ENCODE peak calls at places on chromosomes 4 and X, in seven cellular contexts. W is mucosa of gallbladder; C is D341Med; N is activated CD4-positive, alpha-beta T cell treated with anti-CD3 and anti-CD28 coated beads for 1 hour; J is astrocyte; A is NCI-H345; U is cardiac muscle cell. H is an unnamed sample.
A peak's percentile ranks its signal among the peaks of the same experiment; 100 is the strongest.

GRCh38 chr4:3689006-3689405 is 77.2 kb upstream of the ADRA2C start:
- DNase-seq in W (no peak), C (no peak), N (no peak), J (no peak), A (no peak), U (no peak), H (no peak)

GRCh38 chr4:85500110-85500867 is 25.3 kb downstream of the ARHGAP24 start:
- DNase-seq in W (no peak), C (no peak), N (no peak), J (no peak), A (no peak), U (peak; percentile 50), H (no peak)

GRCh38 chrX:21373637-21374162 is 518 bp upstream of the CNKSR2 start:
- DNase-seq in W (no peak), C (no peak), N (peak; percentile 8), J (no peak), A (peak; percentile 43), U (no peak), H (no peak)

GRCh38 chrX:58025979-58026378 is 115.7 kb upstream of the ZXDA start:
- DNase-seq in W (peak; percentile 21), C (peak; percentile 10), N (no peak), J (no peak), A (peak; percentile 29), U (peak; percentile 2), H (peak; percentile 33)

GRCh38 chr4:142500966-142501365 is 345.1 kb downstream of the INPP4B start:
- DNase-seq in W (no peak), C (no peak), N (no peak), J (no peak), A (no peak), U (no peak), H (no peak)

GRCh38 chrX:82029571-82030218 is 827.8 kb downstream of the SH3BGRL start:
- DNase-seq in W (no peak), C (no peak), N (no peak), J (no peak), A (no peak), U (no peak), H (no peak)

GRCh38 chrX:121160987-121161386 is 113.6 kb downstream of the GLUD2 start:
- DNase-seq in W (no peak), C (no peak), N (no peak), J (peak; percentile 20), A (no peak), U (peak; percentile 42), H (no peak)

GRCh38 chr4:107939307-107939706 is 8.0 kb downstream of the CYP2U1 start:
- DNase-seq in W (no peak), C (no peak), N (no peak), J (peak; percentile 36), A (no peak), U (no peak), H (no peak)

GRCh38 chr4:99506781-99507180 is 4.0 kb upstream of the C4orf17 start:
- DNase-seq in W (no peak), C (no peak), N (no peak), J (no peak), A (peak; percentile 38), U (no peak), H (no peak)

GRCh38 chr4:90159193-90159592 is 32.0 kb downstream of the CCSER1 start:
- DNase-seq in W (no peak), C (no peak), N (no peak), J (no peak), A (no peak), U (no peak), H (no peak)

GRCh38 chr4:6658635-6659075 is 18.2 kb downstream of the MRFAP1 start:
- DNase-seq in W (peak; percentile 16), C (no peak), N (peak; percentile 44), J (no peak), A (no peak), U (peak; percentile 72), H (no peak)

GRCh38 chr4:31657859-31658258 is 937.7 kb downstream of the PCDH7 start:
- DNase-seq in W (no peak), C (no peak), N (no peak), J (peak; percentile 26), A (no peak), U (peak; percentile 12), H (no peak)

GRCh38 chr4:147970003-147970402 is 238.1 kb downstream of the ARHGAP10 start:
- DNase-seq in W (no peak), C (no peak), N (no peak), J (no peak), A (no peak), U (no peak), H (no peak)

GRCh38 chr4:39472396-39472795 is 13.5 kb downstream of the LIAS start:
- DNase-seq in W (no peak), C (no peak), N (no peak), J (no peak), A (no peak), U (peak; percentile 74), H (no peak)

GRCh38 chrX:102659790-102660757 is 8.8 kb downstream of the GPRASP1 start:
- DNase-seq in W (peak; percentile 89), C (no peak), N (peak; percentile 66), J (peak; percentile 38), A (peak; percentile 79), U (peak; percentile 76), H (peak; percentile 84)

GRCh38 chrX:110046971-110047370 is 44.1 kb downstream of the TMEM164 start:
- DNase-seq in W (no peak), C (no peak), N (no peak), J (no peak), A (no peak), U (no peak), H (no peak)

GRCh38 chr4:76758290-76758882 is 139.6 kb downstream of the SOWAHB start:
- DNase-seq in W (no peak), C (peak; percentile 62), N (no peak), J (peak; percentile 58), A (peak; percentile 2), U (peak; percentile 90), H (no peak)

GRCh38 chr4:105145913-105146285 is 777 bp upstream of the TET2 start:
- DNase-seq in W (no peak), C (peak; percentile 59), N (peak; percentile 15), J (no peak), A (peak; percentile 32), U (no peak), H (no peak)

GRCh38 chrX:113833096-113833495 is 750.8 kb upstream of the HTR2C start:
- DNase-seq in W (no peak), C (no peak), N (no peak), J (peak; percentile 5), A (no peak), U (peak; percentile 28), H (no peak)

GRCh38 chr4:113683143-113683542 is 78.4 kb downstream of the CAMK2D start:
- DNase-seq in W (no peak), C (no peak), N (peak; percentile 48), J (no peak), A (peak; percentile 63), U (no peak), H (no peak)

GRCh38 chrX:72018277-72019112 is 107.8 kb downstream of the NHSL2 start:
- DNase-seq in W (peak; percentile 86), C (peak; percentile 93), N (peak; percentile 73), J (peak; percentile 80), A (peak; percentile 61), U (peak; percentile 92), H (peak; percentile 85)

GRCh38 chr4:26457412-26457811 is 32.9 kb downstream of the CCKAR start:
- DNase-seq in W (no peak), C (no peak), N (no peak), J (no peak), A (no peak), U (no peak), H (no peak)

GRCh38 chr4:139734201-139734874 is 68.7 kb downstream of the MGST2 start:
- DNase-seq in W (peak; percentile 3), C (no peak), N (no peak), J (peak; percentile 46), A (no peak), U (peak; percentile 89), H (no peak)

GRCh38 chr4:151921371-151921770 is 160.6 kb upstream of the GATB start:
- DNase-seq in W (no peak), C (no peak), N (no peak), J (peak; percentile 10), A (no peak), U (no peak), H (no peak)

GRCh38 chr4:174714393-174715211 is 114.4 kb downstream of the GLRA3 start:
- DNase-seq in W (no peak), C (peak; percentile 61), N (no peak), J (peak; percentile 22), A (peak; percentile 15), U (peak; percentile 76), H (peak; percentile 36)

GRCh38 chr4:37685211-37685725 is 908 bp downstream of the RELL1 start:
- DNase-seq in W (no peak), C (no peak), N (no peak), J (peak; percentile 46), A (no peak), U (peak; percentile 62), H (no peak)

GRCh38 chr4:6258741-6259140 is 10.9 kb upstream of the WFS1 start:
- DNase-seq in W (no peak), C (no peak), N (no peak), J (no peak), A (no peak), U (no peak), H (no peak)

GRCh38 chr4:181569553-181569952 is 673.6 kb upstream of the TENM3 start:
- DNase-seq in W (no peak), C (peak; percentile 55), N (no peak), J (peak; percentile 45), A (no peak), U (peak; percentile 68), H (no peak)

GRCh38 chrX:65671286-65671685 is 3.8 kb downstream of the MSN start:
- DNase-seq in W (no peak), C (no peak), N (no peak), J (no peak), A (no peak), U (no peak), H (no peak)

GRCh38 chrX:73668779-73669178 is 105.8 kb downstream of the CHIC1 start:
- DNase-seq in W (no peak), C (no peak), N (no peak), J (peak; percentile 36), A (no peak), U (peak; percentile 18), H (no peak)

GRCh38 chrX:137999071-137999470 is 433.1 kb downstream of the ZIC3 start:
- DNase-seq in W (no peak), C (no peak), N (no peak), J (no peak), A (no peak), U (no peak), H (no peak)

GRCh38 chr4:114606240-114606639 is 7.6 kb downstream of the UGT8 start:
- DNase-seq in W (no peak), C (no peak), N (no peak), J (no peak), A (peak; percentile 81), U (no peak), H (no peak)

GRCh38 chrX:106684207-106684606 is 42.3 kb upstream of the RNF128 start:
- DNase-seq in W (no peak), C (no peak), N (no peak), J (no peak), A (no peak), U (no peak), H (no peak)

GRCh38 chr4:150173854-150174398 is 95.7 kb downstream of the DCLK2 start:
- DNase-seq in W (no peak), C (no peak), N (no peak), J (peak; percentile 72), A (peak; percentile 75), U (peak; percentile 64), H (no peak)